ENCODE peak calls at places on chromosome 20, in five cellular contexts. V is cardiac fibroblast; F is CD8-positive, alpha-beta T cell; S is sigmoid colon; X is endothelial cell of umbilical vein. G is an unnamed sample.

GRCh38 chr20:47502271-47502730 is 614 bp downstream of the NCOA3 start:
- DNase-seq in V (peak; percentile 22), F (no peak), S (no peak), X (no peak), G (peak; percentile 29)

GRCh38 chr20:45592574-45593189 is 13.6 kb upstream of the WFDC8 start:
- DNase-seq in V (peak; percentile 29), F (no peak), S (no peak), X (peak; percentile 13), G (peak; percentile 59)

GRCh38 chr20:53152228-53152627 is 180.1 kb downstream of the TSHZ2 start:
- DNase-seq in V (no peak), F (no peak), S (no peak), X (no peak), G (no peak)

GRCh38 chr20:14956026-14956425 is 618.6 kb upstream of the FLRT3 start:
- DNase-seq in V (no peak), F (no peak), S (no peak), X (no peak), G (no peak)

GRCh38 chr20:23049933-23050838 is 714 bp upstream of the THBD start:
- DNase-seq in V (no peak), F (no peak), S (peak; percentile 72), X (no peak), G (peak; percentile 51)

GRCh38 chr20:46523696-46524328 is 10.5 kb upstream of the ZNF334 start:
- DNase-seq in V (peak; percentile 11), F (no peak), S (no peak), X (peak; percentile 7), G (peak; percentile 26)

GRCh38 chr20:9072741-9073310 is 3.9 kb downstream of the PLCB4 start:
- DNase-seq in V (no peak), F (no peak), S (no peak), X (peak; percentile 24), G (no peak)

GRCh38 chr20:5845686-5846651 is 95.8 kb downstream of the SHLD1 start:
- DNase-seq in V (peak; percentile 83), F (no peak), S (no peak), X (no peak), G (peak; percentile 76)

GRCh38 chr20:45523833-45524232 is 8.4 kb upstream of the SPINT3 start:
- DNase-seq in V (no peak), F (no peak), S (no peak), X (no peak), G (no peak)

GRCh38 chr20:41249371-41249770 is 68.2 kb downstream of the ZHX3 start:
- DNase-seq in V (peak; percentile 94), F (no peak), S (peak; percentile 92), X (peak; percentile 92), G (peak; percentile 96)

GRCh38 chr20:4661191-4661590 is 60.5 kb upstream of the PRND start:
- DNase-seq in V (no peak), F (no peak), S (no peak), X (peak; percentile 21), G (no peak)

GRCh38 chr20:9028419-9028818 is 40.5 kb upstream of the PLCB4 start:
- DNase-seq in V (no peak), F (no peak), S (no peak), X (no peak), G (no peak)

GRCh38 chr20:56343861-56344381 is 14.9 kb upstream of the FAM210B start:
- DNase-seq in V (peak; percentile 58), F (no peak), S (no peak), X (peak; percentile 35), G (peak; percentile 67)

GRCh38 chr20:39775110-39775509 is 813.0 kb downstream of the DHX35 start:
- DNase-seq in V (peak; percentile 65), F (no peak), S (peak; percentile 74), X (peak; percentile 62), G (peak; percentile 93)

GRCh38 chr20:60038400-60038799 is 80.2 kb downstream of the CDH26 start:
- DNase-seq in V (no peak), F (no peak), S (no peak), X (no peak), G (no peak)

GRCh38 chr20:38084425-38084951 is 50.9 kb downstream of the RPRD1B start:
- DNase-seq in V (peak; percentile 88), F (no peak), S (no peak), X (peak; percentile 91), G (peak; percentile 93)

GRCh38 chr20:59515013-59515905 is 89.1 kb upstream of the PHACTR3 start:
- DNase-seq in V (peak; percentile 59), F (no peak), S (no peak), X (peak; percentile 61), G (peak; percentile 63)

GRCh38 chr20:8853805-8854338 is 215.0 kb upstream of the PLCB4 start:
- DNase-seq in V (peak; percentile 89), F (no peak), S (no peak), X (peak; percentile 90), G (peak; percentile 91)

GRCh38 chr20:59055302-59055701 is 12.7 kb upstream of the PRELID3B start:
- DNase-seq in V (peak; percentile 45), F (no peak), S (no peak), X (peak; percentile 51), G (peak; percentile 55)

GRCh38 chr20:32924781-32925180 is 66.1 kb downstream of the EFCAB8 start:
- DNase-seq in V (no peak), F (no peak), S (no peak), X (no peak), G (no peak)

GRCh38 chr20:52438326-52438963 is 246.9 kb upstream of the ZFP64 start:
- DNase-seq in V (no peak), F (no peak), S (no peak), X (no peak), G (no peak)

GRCh38 chr20:24798930-24799705 is 150.0 kb upstream of the CST7 start:
- DNase-seq in V (no peak), F (no peak), S (no peak), X (no peak), G (peak; percentile 23)

GRCh38 chr20:23782366-23782983 is 31.7 kb upstream of the CST1 start:
- DNase-seq in V (peak; percentile 29), F (no peak), S (no peak), X (peak; percentile 29), G (peak; percentile 64)

GRCh38 chr20:52127309-52127708 is 64.3 kb downstream of the ZFP64 start:
- DNase-seq in V (no peak), F (no peak), S (no peak), X (no peak), G (no peak)

GRCh38 chr20:48056218-48056617 is 270.9 kb upstream of the SULF2 start:
- DNase-seq in V (no peak), F (no peak), S (no peak), X (no peak), G (no peak)

GRCh38 chr20:2942439-2942838 is 69.2 kb downstream of the PTPRA start:
- DNase-seq in V (peak; percentile 74), F (no peak), S (no peak), X (peak; percentile 30), G (peak; percentile 75)

GRCh38 chr20:41862023-41862422 is 243.8 kb upstream of the CHD6 start:
- DNase-seq in V (no peak), F (no peak), S (no peak), X (no peak), G (no peak)

GRCh38 chr20:33671573-33672288 is 2.5 kb downstream of the NECAB3 start:
- DNase-seq in V (peak; percentile 52), F (no peak), S (no peak), X (no peak), G (no peak)

GRCh38 chr20:461254-462198 is 807 bp downstream of the TBC1D20 start:
- DNase-seq in V (peak; percentile 52), F (peak; percentile 25), S (peak; percentile 77), X (peak; percentile 62), G (peak; percentile 43)

GRCh38 chr20:10321138-10321717 is 102.6 kb downstream of the SNAP25 start:
- DNase-seq in V (no peak), F (no peak), S (no peak), X (no peak), G (no peak)

GRCh38 chr20:10316582-10316981 is 98.0 kb downstream of the SNAP25 start:
- DNase-seq in V (no peak), F (no peak), S (no peak), X (peak; percentile 35), G (no peak)

GRCh38 chr20:10318625-10319024 is 100.0 kb downstream of the SNAP25 start:
- DNase-seq in V (no peak), F (no peak), S (no peak), X (no peak), G (no peak)

GRCh38 chr20:10322073-10323012 is 103.7 kb downstream of the SNAP25 start:
- DNase-seq in V (no peak), F (no peak), S (no peak), X (no peak), G (no peak)

DNA sequence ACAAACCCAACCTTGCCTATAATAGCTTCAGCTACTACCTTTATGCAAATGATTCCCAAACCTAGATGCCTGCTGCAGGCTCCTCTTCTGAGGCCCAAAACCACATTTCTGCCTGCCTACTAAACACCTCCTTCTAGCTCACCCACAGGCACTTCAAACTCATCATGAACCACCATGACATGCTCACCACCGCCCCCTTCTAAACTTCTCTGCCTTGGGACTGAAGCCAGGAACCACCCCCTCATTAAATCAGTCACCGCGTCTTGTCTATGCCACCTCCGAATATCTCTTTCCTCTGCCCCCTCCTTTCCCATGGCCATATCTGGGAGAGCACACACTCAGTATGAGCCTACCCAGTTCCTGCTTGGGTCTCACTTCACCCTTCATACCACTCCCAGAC is 101.2 kb downstream of the SNAP25 start:
- DNase-seq in V (peak; percentile 39), F (no peak), S (no peak), X (no peak), G (no peak)
- H3K4me3 ChIP-seq in V (no peak overlapping the region), F (no peak overlapping the region), S (no peak overlapping the region), X (no peak overlapping the region), G (no peak overlapping the region)

GRCh38 chr20:36587388-36588136 is 14.2 kb downstream of the TGIF2 start:
- DNase-seq in V (no peak), F (no peak), S (no peak), X (no peak), G (no peak)

GRCh38 chr20:36593347-36593746 is 12.2 kb upstream of the RAB5IF start:
- DNase-seq in V (no peak), F (no peak), S (no peak), X (no peak), G (no peak)

GRCh38 chr20:36591281-36591680 is 14.3 kb upstream of the RAB5IF start:
- DNase-seq in V (no peak), F (no peak), S (no peak), X (no peak), G (no peak)

GRCh38 chr20:36591854-36592641 is 13.5 kb upstream of the RAB5IF start:
- DNase-seq in V (peak; percentile 42), F (no peak), S (no peak), X (no peak), G (peak; percentile 57)
- TF ChIP-seq CTCF in V (peak; percentile 25), F (no peak), S (no peak), X (no peak), G (peak; percentile 53)

GRCh38 chr20:63807654-63808053 is 23.4 kb downstream of the ZBTB46 start:
- DNase-seq in V (no peak), F (no peak), S (no peak), X (no peak), G (no peak)
- H3K4me3 ChIP-seq in V (no peak overlapping the region), F (no peak overlapping the region), S (no peak overlapping the region), X (no peak overlapping the region), G (no peak overlapping the region)

DNA sequence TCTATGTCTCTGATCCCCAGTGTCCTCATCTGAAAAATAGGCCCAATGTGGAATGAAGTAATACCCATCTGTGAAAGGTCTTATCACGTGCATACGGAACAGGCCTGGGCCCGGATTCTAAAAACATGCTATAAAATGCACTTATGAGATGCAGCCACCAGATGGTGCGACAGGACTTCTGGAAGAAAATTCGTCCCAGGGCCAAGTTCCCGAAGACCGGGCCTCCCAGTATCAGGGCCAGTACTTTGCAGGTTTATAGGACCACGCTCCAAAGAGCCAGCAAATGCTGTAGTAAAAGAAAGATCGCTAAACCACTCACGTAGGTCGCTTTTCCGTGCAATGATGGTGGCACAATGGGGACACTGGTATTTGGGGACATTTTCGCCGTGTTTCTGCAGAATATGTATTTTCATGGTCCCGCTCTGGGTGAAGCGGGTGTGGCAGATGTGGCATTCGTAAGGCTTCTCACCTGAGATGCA is 10.6 kb downstream of the CTCFL start:
- DNase-seq in V (peak; percentile 85), F (no peak), S (peak; percentile 90), X (peak; percentile 68), G (peak; percentile 88)
- TF ChIP-seq CTCF in V (peak; percentile 74), F (no peak), S (peak; percentile 58), X (peak; percentile 63), G (peak; percentile 92)